ENCODE peak calls at places on chromosomes 2 and 18, in seven cellular contexts. P is SK-N-SH, O is HCT116, A is K562, S is HepG2, M is GM12878, B is H1. Q is an unnamed sample.

GRCh38 chr2:239870863-239871262 is 154.3 kb downstream of the NDUFA10 start:
- DNase-seq in P (no peak), O (no peak), A (no peak), S (no peak), M (no peak), B (no peak), Q (no peak)

GRCh38 chr2:1815053-1815452 is 70.7 kb upstream of the PXDN start:
- DNase-seq in P (no peak), O (no peak), A (no peak), S (no peak), M (no peak), B (no peak), Q (no peak)

GRCh38 chr2:31813016-31813415 is 197.8 kb downstream of the MEMO1 start:
- DNase-seq in P (no peak), O (no peak), A (no peak), S (no peak), M (no peak), B (no peak), Q (no peak)

GRCh38 chr2:234099266-234099665 is 48.8 kb downstream of the SPP2 start:
- DNase-seq in P (no peak), O (no peak), A (no peak), S (no peak), M (no peak), B (no peak), Q (no peak)

GRCh38 chr2:175253871-175254270 is 72.4 kb upstream of the ATP5MC3 start:
- DNase-seq in P (no peak), O (no peak), A (no peak), S (no peak), M (no peak), B (no peak), Q (no peak)

GRCh38 chr2:167215595-167215994 is 327.3 kb downstream of the XIRP2 start:
- DNase-seq in P (no peak), O (no peak), A (no peak), S (no peak), M (no peak), B (no peak), Q (no peak)

GRCh38 chr2:234146087-234146826 is 95.8 kb downstream of the SPP2 start:
- DNase-seq in P (no peak), O (no peak), A (no peak), S (no peak), M (no peak), B (no peak), Q (no peak)

GRCh38 chr2:4424153-4424552 is 720.8 kb downstream of the DCDC2C start:
- DNase-seq in P (no peak), O (no peak), A (no peak), S (no peak), M (no peak), B (no peak), Q (no peak)

GRCh38 chr2:227127236-227127635 is 36.8 kb downstream of the COL4A4 start:
- DNase-seq in P (no peak), O (no peak), A (no peak), S (no peak), M (no peak), B (no peak), Q (no peak)

GRCh38 chr2:46718797-46719196 is 196.8 kb downstream of the MCFD2 start:
- DNase-seq in P (no peak), O (no peak), A (no peak), S (no peak), M (no peak), B (no peak), Q (no peak)

GRCh38 chr2:224039080-224039769 is at the start of gene SERPINE2:
- DNase-seq in P (peak), O (peak), A (peak), S (no peak), M (no peak), B (peak), Q (peak)

GRCh38 chr18:47204908-47205522 is 28.9 kb upstream of the IER3IP1 start:
- DNase-seq in P (peak), O (peak), A (peak), S (peak), M (no peak), B (peak), Q (peak)

GRCh38 chr2:172672999-172673726 is 62.5 kb upstream of the RAPGEF4 start:
- DNase-seq in P (no peak), O (no peak), A (no peak), S (no peak), M (no peak), B (no peak), Q (no peak)

GRCh38 chr2:3102915-3103569 is 274.6 kb downstream of the EIPR1 start:
- DNase-seq in P (no peak), O (no peak), A (no peak), S (no peak), M (no peak), B (no peak), Q (no peak)

GRCh38 chr2:221529177-221529942 is 42.7 kb downstream of the EPHA4 start:
- DNase-seq in P (no peak), O (no peak), A (no peak), S (no peak), M (no peak), B (no peak), Q (no peak)

GRCh38 chr2:66430906-66431619 is 3.9 kb upstream of the MEIS1 start:
- DNase-seq in P (no peak), O (no peak), A (no peak), S (no peak), M (no peak), B (no peak), Q (no peak)

GRCh38 chr2:1656961-1657841 is 87.1 kb downstream of the PXDN start:
- DNase-seq in P (no peak), O (no peak), A (no peak), S (no peak), M (no peak), B (no peak), Q (no peak)

GRCh38 chr2:20599861-20600461 is 50.9 kb downstream of the HS1BP3 start:
- DNase-seq in P (no peak), O (no peak), A (no peak), S (no peak), M (no peak), B (no peak), Q (no peak)

GRCh38 chr2:214079032-214079431 is 331.8 kb upstream of the VWC2L start:
- DNase-seq in P (no peak), O (no peak), A (no peak), S (no peak), M (no peak), B (no peak), Q (no peak)

GRCh38 chr2:133362061-133362476 is 206.2 kb downstream of the NCKAP5 start:
- DNase-seq in P (no peak), O (no peak), A (no peak), S (no peak), M (no peak), B (no peak), Q (no peak)
- TF ChIP-seq YY1 in P (no peak), O (no peak), A (no peak), S (no peak), M (no peak), B (no peak), Q (no peak)

DNA sequence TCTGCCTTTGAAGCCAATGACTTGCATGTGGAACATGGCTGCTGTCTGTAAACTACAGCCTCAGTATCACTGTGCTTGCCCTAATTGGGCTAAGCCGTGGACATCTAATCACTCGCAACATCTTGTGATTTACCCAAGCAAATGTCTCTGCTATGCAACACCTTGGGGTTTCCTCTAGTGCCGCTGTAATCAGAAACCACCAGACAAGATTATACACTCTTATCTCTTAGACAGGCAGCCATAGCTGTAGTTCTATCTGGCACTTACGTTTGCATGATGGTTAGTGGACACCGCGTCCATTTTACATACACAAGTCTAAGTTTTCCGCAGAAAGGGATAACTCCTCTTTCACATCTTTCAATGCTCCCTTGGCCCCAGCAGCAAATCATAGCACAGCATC is 204.3 kb upstream of the CCDC68 start:
- DNase-seq in P (no peak), O (no peak), A (peak), S (no peak), M (no peak), B (no peak), Q (no peak)
- TF ChIP-seq YY1 in P (no peak), O (no peak), A (no peak), S (no peak), M (no peak), B (no peak), Q (no peak)

DNA sequence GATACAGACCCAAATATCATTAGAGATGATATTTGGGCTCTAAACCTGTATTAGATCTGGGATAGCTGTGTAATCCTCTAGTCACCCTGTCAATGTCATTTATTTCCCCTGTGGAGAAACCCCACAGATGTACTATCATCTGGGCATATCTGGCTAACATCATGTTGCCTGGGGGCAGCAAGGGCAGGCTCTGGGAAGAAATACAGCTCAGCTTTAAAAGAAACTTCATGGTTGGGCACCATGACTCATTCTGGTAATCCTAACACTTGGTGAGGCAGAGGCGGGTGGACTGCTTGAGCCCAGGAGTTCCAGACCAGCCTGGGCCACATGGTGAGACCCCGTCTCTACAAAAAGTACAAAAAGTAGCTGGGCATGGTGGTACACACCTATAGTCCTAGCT is 282.5 kb downstream of the SLC8A1 start:
- DNase-seq in P (peak), O (no peak), A (no peak), S (no peak), M (no peak), B (no peak), Q (no peak)
- TF ChIP-seq YY1 in P (no peak), O (no peak), A (no peak), S (no peak), M (no peak), B (no peak), Q (no peak)

GRCh38 chr2:133509777-133510176 is 58.5 kb downstream of the NCKAP5 start:
- DNase-seq in P (no peak), O (no peak), A (no peak), S (no peak), M (no peak), B (no peak), Q (no peak)
- TF ChIP-seq YY1 in P (no peak), O (no peak), A (no peak), S (no peak), M (no peak), B (no peak), Q (no peak)

DNA sequence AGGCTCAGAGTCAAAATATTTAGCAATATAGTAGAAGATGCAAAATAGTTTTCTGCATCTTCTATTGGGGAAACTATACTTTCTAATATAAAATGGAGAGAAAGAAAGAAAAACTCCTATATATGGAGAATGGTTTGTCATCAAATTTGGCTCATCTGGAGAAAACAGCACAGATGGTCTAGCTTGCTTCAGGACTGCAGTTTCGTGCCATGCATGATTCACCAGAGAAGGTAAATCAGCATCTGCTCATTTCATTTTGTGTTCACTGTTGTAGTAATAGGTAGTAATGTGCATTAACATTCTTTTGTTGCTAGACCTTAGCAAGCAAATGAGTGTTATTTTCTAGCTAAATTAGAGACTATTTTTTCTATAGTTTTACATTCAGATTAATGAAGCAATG is 179.0 kb downstream of the ASXL3 start:
- DNase-seq in P (no peak), O (no peak), A (no peak), S (no peak), M (no peak), B (no peak), Q (no peak)
- TF ChIP-seq YY1 in P (no peak), O (no peak), A (no peak), S (no peak), M (no peak), B (no peak), Q (no peak)

GRCh38 chr2:36667931-36668330 is 28.6 kb upstream of the VIT start:
- DNase-seq in P (no peak), O (no peak), A (no peak), S (no peak), M (no peak), B (no peak), Q (no peak)
- TF ChIP-seq YY1 in P (no peak), O (no peak), A (no peak), S (no peak), M (no peak), B (no peak), Q (no peak)

GRCh38 chr18:63889641-63890040 is 2.1 kb downstream of the SERPINB2 start:
- DNase-seq in P (no peak), O (no peak), A (no peak), S (no peak), M (no peak), B (no peak), Q (no peak)

GRCh38 chr18:63888473-63889190 is 1.1 kb downstream of the SERPINB2 start:
- DNase-seq in P (no peak), O (no peak), A (no peak), S (no peak), M (no peak), B (no peak), Q (no peak)

GRCh38 chr18:63892544-63892943 is 5.0 kb downstream of the SERPINB2 start:
- DNase-seq in P (no peak), O (no peak), A (no peak), S (no peak), M (no peak), B (no peak), Q (no peak)

GRCh38 chr18:63890226-63890949 is 2.9 kb downstream of the SERPINB2 start:
- DNase-seq in P (no peak), O (no peak), A (no peak), S (no peak), M (no peak), B (no peak), Q (no peak)

GRCh38 chr18:63890950-63891304 is 3.4 kb downstream of the SERPINB2 start:
- DNase-seq in P (peak), O (no peak), A (no peak), S (peak), M (no peak), B (no peak), Q (no peak)
- TF ChIP-seq YY1 in P (no peak), O (no peak), A (no peak), S (no peak), M (peak), B (no peak), Q (no peak)